ENCODE peak calls at places on chromosomes 4 and X, in six cellular contexts. One of them, this sample, is unnamed.
A peak's percentile ranks its signal among the peaks of the same experiment; 100 is the strongest.

GRCh38 chr4:95547708-95548471 is 883 bp downstream of the UNC5C start:
- DNase-seq in gastrocnemius medialis: no peak
- DNase-seq in MCF 10A: peak; percentile 18
- DNase-seq in lower leg skin: no peak
- DNase-seq in fibroblast of pulmonary artery: peak; percentile 40
- DNase-seq in mesothelial cell of epicardium: peak; percentile 24
- DNase-seq in this sample: no peak

GRCh38 chr4:169158046-169158445 is 112.7 kb downstream of the SH3RF1 start:
- DNase-seq in fibroblast of pulmonary artery: no peak
- DNase-seq in MCF 10A: no peak
- DNase-seq in mesothelial cell of epicardium: no peak
- DNase-seq in lower leg skin: no peak
- DNase-seq in gastrocnemius medialis: no peak
- DNase-seq in this sample: no peak

GRCh38 chrX:12141511-12141910 is 3.2 kb downstream of the FRMPD4 start:
- DNase-seq in MCF 10A: no peak
- DNase-seq in lower leg skin: no peak
- DNase-seq in fibroblast of pulmonary artery: no peak
- DNase-seq in mesothelial cell of epicardium: no peak
- DNase-seq in gastrocnemius medialis: no peak
- DNase-seq in this sample: no peak

GRCh38 chrX:53211391-53211978 is 13.5 kb downstream of the KDM5C start:
- DNase-seq in gastrocnemius medialis: no peak
- DNase-seq in mesothelial cell of epicardium: no peak
- DNase-seq in lower leg skin: no peak
- DNase-seq in MCF 10A: peak; percentile 83
- DNase-seq in fibroblast of pulmonary artery: no peak
- DNase-seq in this sample: peak; percentile 8

GRCh38 chr4:84218002-84218401 is 281.1 kb downstream of the NKX6-1 start:
- DNase-seq in gastrocnemius medialis: no peak
- DNase-seq in lower leg skin: no peak
- DNase-seq in fibroblast of pulmonary artery: no peak
- DNase-seq in mesothelial cell of epicardium: no peak
- DNase-seq in MCF 10A: no peak
- DNase-seq in this sample: no peak

GRCh38 chr4:83855044-83855443 is 319.1 kb downstream of the GPAT3 start:
- DNase-seq in fibroblast of pulmonary artery: peak; percentile 96
- DNase-seq in gastrocnemius medialis: no peak
- DNase-seq in mesothelial cell of epicardium: no peak
- DNase-seq in MCF 10A: peak; percentile 65
- DNase-seq in lower leg skin: no peak
- DNase-seq in this sample: no peak

GRCh38 chr4:122151982-122152698 is at the start of gene BLTP1:
- DNase-seq in lower leg skin: peak; percentile 97
- DNase-seq in MCF 10A: peak; percentile 79
- DNase-seq in gastrocnemius medialis: peak; percentile 76
- DNase-seq in mesothelial cell of epicardium: peak; percentile 82
- DNase-seq in fibroblast of pulmonary artery: peak; percentile 82
- DNase-seq in this sample: peak; percentile 58

GRCh38 chr4:124727331-124727730 is 14.8 kb upstream of the ANKRD50 start:
- DNase-seq in gastrocnemius medialis: no peak
- DNase-seq in MCF 10A: no peak
- DNase-seq in mesothelial cell of epicardium: no peak
- DNase-seq in lower leg skin: no peak
- DNase-seq in fibroblast of pulmonary artery: no peak
- DNase-seq in this sample: no peak

GRCh38 chr4:185165605-185166063 is 22.6 kb downstream of the SLC25A4 start:
- DNase-seq in MCF 10A: peak; percentile 30
- DNase-seq in mesothelial cell of epicardium: no peak
- DNase-seq in fibroblast of pulmonary artery: peak; percentile 87
- DNase-seq in gastrocnemius medialis: no peak
- DNase-seq in lower leg skin: no peak
- DNase-seq in this sample: no peak

GRCh38 chr4:2797545-2798305 is 4.8 kb downstream of the SH3BP2 start:
- DNase-seq in fibroblast of pulmonary artery: no peak
- DNase-seq in MCF 10A: no peak
- DNase-seq in lower leg skin: peak; percentile 87
- DNase-seq in mesothelial cell of epicardium: no peak
- DNase-seq in gastrocnemius medialis: peak; percentile 8
- DNase-seq in this sample: no peak

GRCh38 chrX:71143508-71143907 is 1.1 kb upstream of the NLGN3 start:
- DNase-seq in gastrocnemius medialis: peak; percentile 28
- DNase-seq in mesothelial cell of epicardium: no peak
- DNase-seq in fibroblast of pulmonary artery: peak; percentile 41
- DNase-seq in MCF 10A: no peak
- DNase-seq in lower leg skin: no peak
- DNase-seq in this sample: peak; percentile 31

GRCh38 chr4:53734584-53735363 is 143.5 kb upstream of the LNX1 start:
- DNase-seq in mesothelial cell of epicardium: no peak
- DNase-seq in lower leg skin: no peak
- DNase-seq in fibroblast of pulmonary artery: peak; percentile 49
- DNase-seq in gastrocnemius medialis: no peak
- DNase-seq in MCF 10A: peak; percentile 41
- DNase-seq in this sample: no peak

GRCh38 chr4:127162741-127163140 is 470.0 kb upstream of the INTU start:
- DNase-seq in mesothelial cell of epicardium: no peak
- DNase-seq in fibroblast of pulmonary artery: peak; percentile 40
- DNase-seq in gastrocnemius medialis: no peak
- DNase-seq in lower leg skin: no peak
- DNase-seq in MCF 10A: peak; percentile 86
- DNase-seq in this sample: no peak

GRCh38 chrX:37686348-37686736 is 751 bp downstream of the XK start:
- DNase-seq in mesothelial cell of epicardium: no peak
- DNase-seq in fibroblast of pulmonary artery: no peak
- DNase-seq in lower leg skin: no peak
- DNase-seq in MCF 10A: no peak
- DNase-seq in gastrocnemius medialis: no peak
- DNase-seq in this sample: no peak

GRCh38 chrX:24561121-24561520 is 86.0 kb downstream of the PCYT1B start:
- DNase-seq in MCF 10A: peak; percentile 43
- DNase-seq in fibroblast of pulmonary artery: peak; percentile 23
- DNase-seq in gastrocnemius medialis: no peak
- DNase-seq in lower leg skin: no peak
- DNase-seq in mesothelial cell of epicardium: no peak
- DNase-seq in this sample: no peak

GRCh38 chr4:56684320-56684719 is 3.2 kb upstream of the HOPX start:
- DNase-seq in mesothelial cell of epicardium: no peak
- DNase-seq in gastrocnemius medialis: no peak
- DNase-seq in MCF 10A: peak; percentile 68
- DNase-seq in fibroblast of pulmonary artery: peak; percentile 31
- DNase-seq in lower leg skin: no peak
- DNase-seq in this sample: no peak

GRCh38 chrX:100368167-100368566 is 41.9 kb downstream of the PCDH19 start:
- DNase-seq in fibroblast of pulmonary artery: peak; percentile 18
- DNase-seq in MCF 10A: peak; percentile 53
- DNase-seq in gastrocnemius medialis: no peak
- DNase-seq in mesothelial cell of epicardium: no peak
- DNase-seq in lower leg skin: no peak
- DNase-seq in this sample: no peak

GRCh38 chr4:3630136-3630933 is 98.1 kb upstream of the LRPAP1 start:
- DNase-seq in MCF 10A: no peak
- DNase-seq in mesothelial cell of epicardium: no peak
- DNase-seq in fibroblast of pulmonary artery: no peak
- DNase-seq in gastrocnemius medialis: no peak
- DNase-seq in lower leg skin: no peak
- DNase-seq in this sample: no peak

GRCh38 chr4:88533937-88534750 is 10.6 kb upstream of the PYURF start:
- DNase-seq in gastrocnemius medialis: no peak
- DNase-seq in fibroblast of pulmonary artery: peak; percentile 61
- DNase-seq in mesothelial cell of epicardium: no peak
- DNase-seq in lower leg skin: no peak
- DNase-seq in MCF 10A: peak; percentile 61
- DNase-seq in this sample: no peak

GRCh38 chrX:2432298-2432863 is 68.4 kb downstream of the DHRSX start:
- DNase-seq in lower leg skin: no peak
- DNase-seq in mesothelial cell of epicardium: no peak
- DNase-seq in MCF 10A: no peak
- DNase-seq in gastrocnemius medialis: no peak
- DNase-seq in fibroblast of pulmonary artery: no peak
- DNase-seq in this sample: no peak

GRCh38 chr4:65592089-65592488 is 78.2 kb downstream of the EPHA5 start:
- DNase-seq in fibroblast of pulmonary artery: no peak
- DNase-seq in gastrocnemius medialis: no peak
- DNase-seq in lower leg skin: no peak
- DNase-seq in MCF 10A: no peak
- DNase-seq in mesothelial cell of epicardium: no peak
- DNase-seq in this sample: no peak

GRCh38 chr4:30941641-30942040 is 221.5 kb downstream of the PCDH7 start:
- DNase-seq in MCF 10A: no peak
- DNase-seq in fibroblast of pulmonary artery: no peak
- DNase-seq in mesothelial cell of epicardium: no peak
- DNase-seq in lower leg skin: no peak
- DNase-seq in gastrocnemius medialis: no peak
- DNase-seq in this sample: no peak

GRCh38 chr4:8168232-8168631 is 9.6 kb upstream of the ABLIM2 start:
- DNase-seq in fibroblast of pulmonary artery: no peak
- DNase-seq in lower leg skin: no peak
- DNase-seq in gastrocnemius medialis: no peak
- DNase-seq in MCF 10A: no peak
- DNase-seq in mesothelial cell of epicardium: no peak
- DNase-seq in this sample: no peak
- TF ChIP-seq CTCF in fibroblast of pulmonary artery: peak; percentile 52
- TF ChIP-seq CTCF in lower leg skin: no peak
- TF ChIP-seq CTCF in gastrocnemius medialis: peak; percentile 47
- TF ChIP-seq CTCF in MCF 10A: peak; percentile 70
- TF ChIP-seq CTCF in mesothelial cell of epicardium: peak; percentile 74
- TF ChIP-seq CTCF in this sample: no peak

GRCh38 chrX:41516995-41517660 is 70.0 kb downstream of the NYX start:
- DNase-seq in fibroblast of pulmonary artery: no peak
- DNase-seq in MCF 10A: no peak
- DNase-seq in lower leg skin: no peak
- DNase-seq in mesothelial cell of epicardium: no peak
- DNase-seq in gastrocnemius medialis: no peak
- DNase-seq in this sample: no peak
- TF ChIP-seq CTCF in fibroblast of pulmonary artery: no peak
- TF ChIP-seq CTCF in MCF 10A: no peak
- TF ChIP-seq CTCF in lower leg skin: no peak
- TF ChIP-seq CTCF in mesothelial cell of epicardium: no peak
- TF ChIP-seq CTCF in gastrocnemius medialis: no peak
- TF ChIP-seq CTCF in this sample: no peak

GRCh38 chrX:30635630-30636029 is 17.6 kb upstream of the GK start:
- DNase-seq in fibroblast of pulmonary artery: peak; percentile 35
- DNase-seq in gastrocnemius medialis: no peak
- DNase-seq in lower leg skin: no peak
- DNase-seq in mesothelial cell of epicardium: no peak
- DNase-seq in MCF 10A: peak; percentile 25
- DNase-seq in this sample: no peak
- TF ChIP-seq CTCF in fibroblast of pulmonary artery: peak; percentile 40
- TF ChIP-seq CTCF in gastrocnemius medialis: no peak
- TF ChIP-seq CTCF in lower leg skin: no peak
- TF ChIP-seq CTCF in mesothelial cell of epicardium: no peak
- TF ChIP-seq CTCF in MCF 10A: peak; percentile 34
- TF ChIP-seq CTCF in this sample: no peak

DNA sequence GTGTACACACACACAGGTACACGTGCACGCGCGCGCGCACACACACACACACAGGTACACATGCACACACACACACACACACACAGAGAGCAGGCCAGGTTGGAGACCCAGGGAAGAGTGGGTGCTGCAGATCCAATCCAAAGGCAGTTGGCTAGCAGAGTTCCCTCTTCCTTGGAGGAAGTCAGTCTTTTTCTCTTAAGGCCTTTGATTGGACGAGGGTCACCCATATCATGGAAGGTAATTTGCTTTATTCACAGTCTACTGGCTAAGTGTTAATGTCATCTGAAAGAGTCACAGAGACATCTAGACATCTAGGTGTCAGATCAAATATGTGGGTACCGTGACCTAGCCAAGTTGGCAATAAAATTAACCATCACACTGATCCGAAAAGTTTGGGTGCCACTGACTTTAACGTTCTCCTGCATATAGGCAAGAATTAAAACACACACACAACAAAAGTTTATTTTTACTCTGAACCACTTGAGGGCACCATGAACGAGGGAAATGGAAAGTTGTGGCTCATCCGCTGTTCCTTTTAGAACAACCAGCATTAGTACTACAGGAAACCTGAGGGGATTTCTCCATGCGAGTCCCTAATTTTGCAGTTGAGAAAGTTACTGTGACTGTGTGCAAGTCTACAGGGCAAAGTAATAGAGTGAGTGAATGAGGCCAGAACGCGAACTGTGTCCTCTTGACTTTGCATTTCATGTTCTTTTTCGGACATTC is 66.0 kb upstream of the STOX2 start:
- DNase-seq in lower leg skin: no peak
- DNase-seq in MCF 10A: peak; percentile 43
- DNase-seq in mesothelial cell of epicardium: no peak
- DNase-seq in gastrocnemius medialis: no peak
- DNase-seq in fibroblast of pulmonary artery: peak; percentile 31
- DNase-seq in this sample: no peak
- TF ChIP-seq CTCF in lower leg skin: no peak
- TF ChIP-seq CTCF in MCF 10A: peak; percentile 31
- TF ChIP-seq CTCF in mesothelial cell of epicardium: no peak
- TF ChIP-seq CTCF in gastrocnemius medialis: no peak
- TF ChIP-seq CTCF in fibroblast of pulmonary artery: no peak
- TF ChIP-seq CTCF in this sample: no peak

DNA sequence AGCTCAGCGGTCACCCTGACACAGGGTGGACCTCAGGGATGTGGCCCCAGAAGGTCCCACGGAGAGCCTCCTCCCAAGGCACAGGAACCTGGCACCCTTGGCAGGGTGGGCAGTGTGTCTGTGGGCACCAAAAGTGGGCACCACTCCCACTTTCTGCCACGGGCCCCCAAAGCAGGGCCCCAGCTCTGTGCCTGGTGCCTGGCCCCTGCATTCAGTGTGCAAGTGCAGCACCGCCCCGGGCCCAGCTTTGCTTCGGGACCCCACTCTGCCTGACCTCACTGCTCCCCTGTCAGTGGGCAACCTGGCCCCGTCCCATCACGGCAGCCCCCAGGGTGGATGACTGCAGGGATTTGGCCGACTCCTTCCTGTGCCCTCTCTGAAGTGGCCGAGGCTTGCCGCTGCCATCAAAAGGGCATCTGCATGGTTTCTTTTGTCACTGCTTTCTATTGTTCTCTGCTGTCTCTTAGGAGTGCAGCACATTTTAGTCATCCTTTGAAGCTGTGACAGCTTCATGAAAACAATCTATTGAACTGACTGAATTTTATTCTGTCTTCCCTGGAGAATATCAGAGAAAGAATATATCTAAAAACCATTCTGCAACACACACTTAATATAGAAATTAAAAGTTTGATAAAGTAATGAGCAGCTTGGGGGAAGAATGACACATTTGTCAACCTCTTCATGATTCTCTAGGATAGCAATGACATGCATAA is 302.4 kb downstream of the FAM47B start:
- DNase-seq in fibroblast of pulmonary artery: no peak
- DNase-seq in lower leg skin: no peak
- DNase-seq in mesothelial cell of epicardium: no peak
- DNase-seq in MCF 10A: no peak
- DNase-seq in gastrocnemius medialis: no peak
- DNase-seq in this sample: no peak
- TF ChIP-seq CTCF in fibroblast of pulmonary artery: no peak
- TF ChIP-seq CTCF in lower leg skin: no peak
- TF ChIP-seq CTCF in mesothelial cell of epicardium: no peak
- TF ChIP-seq CTCF in MCF 10A: no peak
- TF ChIP-seq CTCF in gastrocnemius medialis: no peak
- TF ChIP-seq CTCF in this sample: no peak

GRCh38 chr4:140309124-140309870 is 64.1 kb upstream of the SCOC start:
- DNase-seq in fibroblast of pulmonary artery: peak; percentile 22
- DNase-seq in gastrocnemius medialis: peak; percentile 39
- DNase-seq in MCF 10A: peak; percentile 24
- DNase-seq in mesothelial cell of epicardium: no peak
- DNase-seq in lower leg skin: no peak
- DNase-seq in this sample: no peak
- TF ChIP-seq CTCF in fibroblast of pulmonary artery: no peak
- TF ChIP-seq CTCF in gastrocnemius medialis: peak; percentile 24
- TF ChIP-seq CTCF in MCF 10A: peak; percentile 18
- TF ChIP-seq CTCF in mesothelial cell of epicardium: no peak
- TF ChIP-seq CTCF in lower leg skin: no peak
- TF ChIP-seq CTCF in this sample: no peak

This sample was measured in omental fat pad.